ENCODE peak calls at places on chromosome 6, in six cellular contexts. D is lower lobe of right lung, J is A549, W is heart right ventricle, T is body of pancreas, O is Karpas-422. A is an unnamed sample.

GRCh38 chr6:155654474-155654873 is 198.8 kb upstream of the NOX3 start:
- DNase-seq in D (no peak), J (no peak), O (no peak), W (no peak), T (no peak), A (no peak)

GRCh38 chr6:108441141-108441540 is 119.6 kb upstream of the FOXO3 start:
- DNase-seq in J (no peak), O (no peak), T (no peak), W (no peak), D (no peak), A (no peak)

GRCh38 chr6:34190504-34191122 is 44.7 kb upstream of the GRM4 start:
- DNase-seq in T (no peak), W (no peak), J (no peak), O (no peak), D (no peak), A (no peak)

GRCh38 chr6:81237226-81237625 is 515.3 kb downstream of the TENT5A start:
- DNase-seq in D (no peak), J (no peak), O (no peak), W (no peak), T (no peak), A (no peak)

GRCh38 chr6:87945966-87946365 is 101.7 kb upstream of the SPACA1 start:
- DNase-seq in T (no peak), O (no peak), D (no peak), W (no peak), J (no peak), A (no peak)

GRCh38 chr6:13445005-13445743 is 42.2 kb downstream of the GFOD1 start:
- DNase-seq in T (peak), J (no peak), D (peak), W (peak), O (no peak), A (peak)

GRCh38 chr6:19415605-19416326 is 421.4 kb upstream of the ID4 start:
- DNase-seq in O (no peak), J (no peak), T (no peak), D (no peak), W (no peak), A (no peak)

GRCh38 chr6:9360881-9361280 is 925.5 kb upstream of the SLC35B3 start:
- DNase-seq in D (no peak), W (no peak), J (no peak), O (no peak), T (no peak), A (no peak)

GRCh38 chr6:31749301-31750036 is 9.7 kb downstream of the MSH5 start:
- DNase-seq in W (no peak), T (no peak), D (no peak), O (no peak), J (no peak), A (no peak)

DNA sequence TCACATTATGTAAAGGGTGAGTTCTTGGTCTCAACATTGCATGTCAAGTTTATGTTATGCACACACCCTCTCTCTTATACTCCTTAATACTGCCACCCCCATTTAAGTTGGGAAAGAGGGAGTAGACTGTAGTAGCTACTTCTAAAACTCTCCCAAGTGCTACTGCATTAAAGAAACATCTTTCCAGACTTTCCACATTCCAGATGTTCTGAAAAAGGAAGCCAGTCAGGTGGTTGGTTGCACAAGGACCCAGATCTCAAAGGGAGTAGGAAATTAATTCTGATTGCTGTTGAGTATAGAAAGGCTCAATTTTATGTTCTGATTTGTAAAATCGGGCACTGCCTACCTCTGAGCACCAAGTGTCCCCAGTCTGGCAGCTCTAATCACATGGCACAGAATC is 419.5 kb downstream of the CD83 start:
- DNase-seq in W (no peak), D (no peak), O (no peak), J (no peak), T (no peak), A (no peak)
- H3K27ac ChIP-seq in W (no peak), D (no peak), O (no peak), J (no peak), T (no peak), A (no peak)

GRCh38 chr6:52664185-52664990 is 6.5 kb upstream of the TMEM14A start:
- DNase-seq in T (peak), O (peak), W (peak), J (peak), D (peak), A (peak)
- H3K27ac ChIP-seq in T (peak), O (no peak), W (peak), J (peak), D (peak), A (peak)

GRCh38 chr6:151804585-151805285 is 2.7 kb upstream of the ESR1 start:
- DNase-seq in W (no peak), J (no peak), O (no peak), D (no peak), T (no peak), A (no peak)

GRCh38 chr6:151805286-151805840 is 2.1 kb upstream of the ESR1 start:
- DNase-seq in J (no peak), O (no peak), W (peak), T (no peak), D (no peak), A (peak)

GRCh38 chr6:151807513-151808330 is at the start of gene ESR1:
- DNase-seq in J (no peak), O (no peak), D (peak), W (peak), T (peak), A (peak)

GRCh38 chr6:151806757-151807512 is 547 bp upstream of the ESR1 start:
- DNase-seq in J (no peak), O (no peak), D (no peak), W (no peak), T (no peak), A (no peak)

GRCh38 chr6:151808331-151809241 is 1.1 kb downstream of the ESR1 start:
- DNase-seq in T (no peak), W (no peak), D (no peak), O (no peak), J (no peak), A (no peak)
- H3K27ac ChIP-seq in T (no peak), W (no peak), D (no peak), O (no peak), J (no peak), A (no peak)

DNA sequence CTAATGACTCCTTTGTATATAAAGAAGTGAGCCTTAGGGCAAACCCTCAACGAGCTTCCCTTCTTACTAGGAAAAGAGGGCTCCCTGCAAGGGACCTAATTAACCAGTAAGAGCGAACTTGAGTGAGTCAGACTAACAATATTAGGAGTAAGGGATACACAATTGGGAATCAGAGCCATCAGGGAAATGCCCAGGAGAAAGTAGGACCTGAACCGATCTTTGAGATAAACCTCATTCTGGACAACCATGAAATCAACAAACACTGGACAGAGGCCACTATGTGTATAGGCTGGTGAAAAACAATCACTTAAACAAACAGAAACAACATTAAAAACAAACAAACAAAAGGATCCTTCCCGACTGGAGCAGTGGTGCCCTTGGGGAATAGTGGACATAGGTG is 120.8 kb downstream of the EDN1 start:
- DNase-seq in D (no peak), J (no peak), O (no peak), T (no peak), W (no peak), A (no peak)
- H3K27ac ChIP-seq in D (no peak), J (peak), O (no peak), T (no peak), W (no peak), A (no peak)

DNA sequence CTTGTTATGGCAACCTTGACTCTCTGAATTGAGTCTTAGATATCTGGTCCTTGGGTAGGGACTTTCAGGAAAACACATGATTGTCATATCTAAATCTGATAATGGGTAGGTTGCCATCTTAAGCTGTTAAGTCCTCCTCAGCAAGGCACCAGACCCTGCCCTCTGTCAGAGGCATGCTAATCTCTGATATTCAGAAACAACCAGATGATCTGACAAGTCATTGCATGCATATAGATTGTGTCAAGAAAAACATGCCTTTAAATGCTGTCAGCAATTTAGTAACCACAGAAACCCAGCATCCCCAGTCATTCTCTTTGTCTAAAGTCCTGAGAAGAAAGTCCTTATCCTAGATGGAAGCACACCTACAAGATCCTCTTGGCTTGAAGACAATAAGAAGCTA is 149.1 kb downstream of the EDN1 start:
- DNase-seq in J (no peak), O (no peak), D (no peak), W (no peak), T (no peak), A (no peak)
- H3K27ac ChIP-seq in J (no peak), O (no peak), D (no peak), W (no peak), T (no peak), A (no peak)

DNA sequence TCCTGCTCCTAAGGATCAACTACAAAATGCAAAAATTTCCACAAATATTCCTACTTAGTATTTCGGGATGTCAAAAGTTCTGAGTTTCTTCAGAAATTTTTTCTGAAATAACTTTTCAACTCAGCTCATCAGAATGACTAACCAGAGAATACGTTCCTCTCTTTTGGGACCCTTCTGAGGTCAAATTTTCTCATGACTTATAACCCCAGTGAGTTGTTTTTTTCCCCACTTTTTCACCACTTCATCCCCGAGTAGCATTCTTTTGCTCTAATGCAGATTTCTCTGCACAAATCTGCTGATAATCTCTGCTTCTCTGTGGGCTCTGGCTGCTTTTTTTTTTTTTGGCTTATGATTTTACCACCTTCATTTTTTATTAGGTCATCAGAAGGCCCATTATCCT is 41.5 kb downstream of the MAP3K5 start:
- DNase-seq in J (no peak), W (no peak), T (no peak), D (no peak), O (no peak), A (no peak)
- H3K27ac ChIP-seq in J (no peak), W (peak), T (peak), D (no peak), O (no peak), A (no peak)

GRCh38 chr6:26383624-26384417 is 913 bp downstream of the BTN2A2 start:
- DNase-seq in D (no peak), W (no peak), J (no peak), T (peak), O (peak), A (peak)
- H3K27ac ChIP-seq in D (peak), W (no peak), J (peak), T (peak), O (no peak), A (peak)

A was measured in testis.